ENCODE peak calls at places on chromosomes 11 and 22, in ten cellular contexts. U is RCC 7860; M is NCI-H510A treated with DMSO at 0.1 percent for 48 hours; D is GM10248; G is NCI-H1436; S is T-helper 9 cell; L is NCI-H2171 treated with DMSO at 0.1 percent for 48 hours; W is H7; Y is H1; A is effector memory CD4-positive, alpha-beta T cell. H is an unnamed sample.

GRCh38 chr22:46758867-46759290 is 3.6 kb upstream of the TBC1D22A start:
- DNase-seq in U (peak), M (peak), D (peak), G (no peak), S (no peak), L (no peak), W (peak), Y (peak), A (no peak), H (no peak)

GRCh38 chr11:131759140-131759539 is 388.7 kb downstream of the NTM start:
- DNase-seq in U (no peak), M (peak), D (no peak), G (no peak), S (no peak), L (no peak), W (no peak), Y (no peak), A (no peak), H (no peak)

GRCh38 chr22:38944653-38945052 is 12.8 kb upstream of the APOBEC3A start:
- DNase-seq in U (no peak), M (no peak), D (no peak), G (no peak), S (no peak), L (no peak), W (no peak), Y (no peak), A (no peak), H (no peak)

GRCh38 chr11:122746050-122746478 is 90.5 kb downstream of the UBASH3B start:
- DNase-seq in U (no peak), M (no peak), D (peak), G (no peak), S (no peak), L (no peak), W (no peak), Y (no peak), A (peak), H (no peak)

GRCh38 chr11:16788141-16789060 is 50.0 kb downstream of the C11orf58 start:
- DNase-seq in U (peak), M (peak), D (peak), G (peak), S (peak), L (peak), W (peak), Y (peak), A (peak), H (peak)

GRCh38 chr11:73085189-73085875 is 56.8 kb downstream of the FCHSD2 start:
- DNase-seq in U (no peak), M (no peak), D (peak), G (no peak), S (no peak), L (no peak), W (no peak), Y (no peak), A (no peak), H (no peak)

GRCh38 chr11:40302669-40303068 is 1156.8 kb downstream of the LRRC4C start:
- DNase-seq in U (no peak), M (no peak), D (no peak), G (no peak), S (no peak), L (no peak), W (no peak), Y (no peak), A (no peak), H (no peak)

GRCh38 chr11:80529722-80530121 is 1088.9 kb upstream of the TENM4 start:
- DNase-seq in U (no peak), M (no peak), D (no peak), G (no peak), S (no peak), L (no peak), W (no peak), Y (no peak), A (no peak), H (no peak)

GRCh38 chr11:79439430-79439892 is 1.4 kb downstream of the TENM4 start:
- DNase-seq in U (peak), M (peak), D (peak), G (no peak), S (no peak), L (peak), W (peak), Y (no peak), A (no peak), H (no peak)

GRCh38 chr11:11078344-11078743 is 220.5 kb upstream of the ZBED5 start:
- DNase-seq in U (no peak), M (no peak), D (no peak), G (no peak), S (no peak), L (no peak), W (no peak), Y (no peak), A (no peak), H (no peak)

GRCh38 chr22:27252282-27253049 is 549.1 kb downstream of the MN1 start:
- DNase-seq in U (peak), M (no peak), D (no peak), G (no peak), S (no peak), L (no peak), W (no peak), Y (no peak), A (no peak), H (no peak)

GRCh38 chr22:35467788-35468187 is 67.8 kb downstream of the MCM5 start:
- DNase-seq in U (no peak), M (peak), D (no peak), G (no peak), S (no peak), L (peak), W (peak), Y (no peak), A (no peak), H (peak)

GRCh38 chr11:64745219-64745522 is 1.2 kb upstream of the RASGRP2 start:
- DNase-seq in U (no peak), M (no peak), D (peak), G (no peak), S (peak), L (peak), W (no peak), Y (peak), A (peak), H (peak)

GRCh38 chr11:101458161-101458560 is 125.6 kb downstream of the TRPC6 start:
- DNase-seq in U (no peak), M (no peak), D (no peak), G (no peak), S (no peak), L (no peak), W (no peak), Y (no peak), A (no peak), H (no peak)

GRCh38 chr22:32700186-32700882 is 101.2 kb upstream of the TIMP3 start:
- DNase-seq in U (no peak), M (no peak), D (no peak), G (no peak), S (no peak), L (no peak), W (no peak), Y (no peak), A (no peak), H (no peak)